ENCODE peak calls at places on chromosomes 1 and 21, in four cellular contexts. One of them, this sample, is unnamed.
A peak's percentile ranks its signal among the peaks of the same experiment; 100 is the strongest.

GRCh38 chr1:221148580-221148979 is 269.3 kb downstream of the HLX start:
- DNase-seq in Panc1: no peak
- DNase-seq in HCT116: no peak
- DNase-seq in HepG2: no peak
- DNase-seq in this sample: no peak

GRCh38 chr1:73359001-73359400 is 839.0 kb downstream of the LRRIQ3 start:
- DNase-seq in Panc1: no peak
- DNase-seq in HCT116: no peak
- DNase-seq in HepG2: no peak
- DNase-seq in this sample: no peak

GRCh38 chr1:47393141-47393540 is 22.9 kb upstream of the FOXE3 start:
- DNase-seq in HepG2: no peak
- DNase-seq in HCT116: no peak
- DNase-seq in Panc1: no peak
- DNase-seq in this sample: no peak

GRCh38 chr1:56844709-56845108 is 9.9 kb upstream of the C8A start:
- DNase-seq in HepG2: no peak
- DNase-seq in Panc1: no peak
- DNase-seq in HCT116: no peak
- DNase-seq in this sample: no peak

GRCh38 chr1:17259233-17259873 is 10.5 kb downstream of the PADI3 start:
- DNase-seq in Panc1: no peak
- DNase-seq in HCT116: no peak
- DNase-seq in HepG2: no peak
- DNase-seq in this sample: peak; percentile 32

GRCh38 chr1:22096463-22096862 is 44.0 kb downstream of the CDC42 start:
- DNase-seq in Panc1: no peak
- DNase-seq in HepG2: no peak
- DNase-seq in HCT116: no peak
- DNase-seq in this sample: no peak

GRCh38 chr1:40770296-40771070 is 13.1 kb upstream of the KCNQ4 start:
- DNase-seq in Panc1: no peak
- DNase-seq in HepG2: no peak
- DNase-seq in HCT116: no peak
- DNase-seq in this sample: no peak

GRCh38 chr1:59044535-59045121 is 252.3 kb upstream of the FGGY start:
- DNase-seq in Panc1: no peak
- DNase-seq in HepG2: peak; percentile 29
- DNase-seq in HCT116: no peak
- DNase-seq in this sample: no peak

GRCh38 chr1:226066415-226067077 is 4.0 kb downstream of the H3-3A start:
- DNase-seq in Panc1: no peak
- DNase-seq in HCT116: no peak
- DNase-seq in HepG2: no peak
- DNase-seq in this sample: no peak

GRCh38 chr1:238701024-238701423 is 685.3 kb upstream of the CHRM3 start:
- DNase-seq in Panc1: no peak
- DNase-seq in HCT116: no peak
- DNase-seq in HepG2: no peak
- DNase-seq in this sample: no peak

GRCh38 chr1:72635719-72636118 is 353.4 kb upstream of the NEGR1 start:
- DNase-seq in HepG2: no peak
- DNase-seq in HCT116: no peak
- DNase-seq in Panc1: no peak
- DNase-seq in this sample: no peak

GRCh38 chr1:47184090-47184735 is 5.6 kb downstream of the PDZK1IP1 start:
- DNase-seq in HCT116: no peak
- DNase-seq in HepG2: no peak
- DNase-seq in Panc1: no peak
- DNase-seq in this sample: peak; percentile 37

GRCh38 chr1:200438911-200439310 is 29.1 kb upstream of the ZNF281 start:
- DNase-seq in Panc1: no peak
- DNase-seq in HepG2: no peak
- DNase-seq in HCT116: no peak
- DNase-seq in this sample: no peak

GRCh38 chr1:165632491-165632890 is 1.5 kb downstream of the MGST3 start:
- DNase-seq in HCT116: no peak
- DNase-seq in HepG2: no peak
- DNase-seq in Panc1: no peak
- DNase-seq in this sample: no peak

GRCh38 chr1:40902634-40902897 is 40.4 kb upstream of the CITED4 start:
- DNase-seq in HepG2: no peak
- DNase-seq in HCT116: no peak
- DNase-seq in Panc1: no peak
- DNase-seq in this sample: no peak

DNA sequence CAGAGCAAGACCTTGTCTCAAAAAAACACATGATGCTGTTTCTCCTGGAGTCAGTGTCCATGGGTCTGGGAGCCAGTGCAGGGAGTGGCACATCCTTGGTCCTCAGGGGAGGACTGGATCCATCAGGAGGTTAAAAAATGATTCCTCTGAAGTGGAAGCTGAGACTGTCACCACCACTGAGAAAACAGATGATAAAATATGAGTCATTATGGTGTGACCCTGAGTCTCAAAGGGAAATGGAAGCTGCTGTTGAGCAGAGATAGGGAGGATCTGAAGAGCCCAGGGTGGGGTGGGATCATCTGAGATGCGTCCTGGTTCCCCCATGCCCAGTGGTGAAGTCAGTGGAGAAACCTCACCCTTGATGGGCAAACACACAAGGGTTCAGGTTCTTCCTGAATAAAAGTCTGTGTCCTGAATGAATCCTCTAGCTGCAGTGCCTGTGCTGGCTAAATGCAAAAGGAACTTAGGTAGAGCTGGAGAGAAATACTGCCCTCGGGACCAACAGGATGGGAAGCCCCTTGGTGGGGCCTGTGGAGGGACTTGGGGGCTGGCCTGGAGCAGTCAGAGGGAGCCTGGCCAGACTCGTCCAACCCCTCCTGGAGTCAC is 61.6 kb upstream of the TENT5B start:
- DNase-seq in Panc1: no peak
- DNase-seq in HepG2: no peak
- DNase-seq in HCT116: no peak
- DNase-seq in this sample: peak; percentile 93
- TF ChIP-seq SIN3A in Panc1: no peak
- TF ChIP-seq SIN3A in HepG2: no peak
- TF ChIP-seq SIN3A in HCT116: no peak
- TF ChIP-seq SIN3A in this sample: no peak

GRCh38 chr1:34786521-34787325 is 5.7 kb downstream of the GJB3 start:
- DNase-seq in HCT116: no peak
- DNase-seq in Panc1: peak; percentile 53
- DNase-seq in HepG2: peak; percentile 54
- DNase-seq in this sample: peak; percentile 81
- TF ChIP-seq SIN3A in HCT116: no peak
- TF ChIP-seq SIN3A in Panc1: no peak
- TF ChIP-seq SIN3A in HepG2: no peak
- TF ChIP-seq SIN3A in this sample: no peak

GRCh38 chr1:173917149-173917548 is at the start of gene SERPINC1:
- DNase-seq in Panc1: no peak
- DNase-seq in HepG2: peak; percentile 72
- DNase-seq in HCT116: no peak
- DNase-seq in this sample: no peak

GRCh38 chr1:173913111-173913510 is 4.0 kb downstream of the SERPINC1 start:
- DNase-seq in HepG2: no peak
- DNase-seq in HCT116: no peak
- DNase-seq in Panc1: no peak
- DNase-seq in this sample: no peak

GRCh38 chr1:173915596-173915995 is 1.5 kb downstream of the SERPINC1 start:
- DNase-seq in HepG2: no peak
- DNase-seq in Panc1: no peak
- DNase-seq in HCT116: no peak
- DNase-seq in this sample: no peak

GRCh38 chr1:173916667-173917066 is 460 bp downstream of the SERPINC1 start:
- DNase-seq in Panc1: no peak
- DNase-seq in HCT116: no peak
- DNase-seq in HepG2: no peak
- DNase-seq in this sample: no peak

DNA sequence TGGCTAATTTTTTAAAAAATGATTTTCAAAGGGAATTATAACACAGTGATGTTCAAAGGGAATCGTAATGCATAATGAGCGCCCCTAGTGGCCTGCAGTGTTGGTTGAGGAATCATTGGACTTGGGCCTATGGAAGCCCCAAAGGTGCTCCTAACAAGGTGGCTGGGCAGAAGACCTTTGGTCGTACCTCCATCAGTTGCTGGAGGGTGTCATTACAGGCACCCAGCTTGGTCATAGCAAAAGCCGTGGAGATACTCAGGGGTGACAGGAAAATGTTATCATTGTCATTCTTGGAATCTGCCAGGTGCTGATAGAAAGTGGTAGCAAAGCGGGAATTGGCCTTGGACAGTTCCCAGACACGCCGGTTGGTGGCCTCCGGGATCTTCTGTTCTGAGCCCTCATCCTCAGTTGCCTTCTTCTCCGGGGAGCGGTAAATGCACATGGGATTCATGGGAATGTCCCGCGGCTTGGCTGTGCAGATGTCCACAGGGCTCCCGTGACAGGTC is 2.7 kb downstream of the SERPINC1 start:
- DNase-seq in HCT116: peak; percentile 48
- DNase-seq in Panc1: peak; percentile 10
- DNase-seq in HepG2: peak; percentile 44
- DNase-seq in this sample: peak; percentile 74
- TF ChIP-seq SIN3A in HCT116: no peak
- TF ChIP-seq SIN3A in Panc1: no peak
- TF ChIP-seq SIN3A in HepG2: no peak
- TF ChIP-seq SIN3A in this sample: no peak

GRCh38 chr21:46091118-46091517 is 6.8 kb upstream of the COL6A2 start:
- DNase-seq in Panc1: no peak
- DNase-seq in HepG2: no peak
- DNase-seq in HCT116: no peak
- DNase-seq in this sample: no peak

GRCh38 chr21:46092811-46093667 is 4.9 kb upstream of the COL6A2 start:
- DNase-seq in HCT116: no peak
- DNase-seq in HepG2: no peak
- DNase-seq in Panc1: no peak
- DNase-seq in this sample: no peak

GRCh38 chr21:46093668-46094400 is 4.1 kb upstream of the COL6A2 start:
- DNase-seq in Panc1: no peak
- DNase-seq in HepG2: no peak
- DNase-seq in HCT116: no peak
- DNase-seq in this sample: no peak

GRCh38 chr21:46091631-46092025 is 6.3 kb upstream of the COL6A2 start:
- DNase-seq in HCT116: no peak
- DNase-seq in HepG2: no peak
- DNase-seq in Panc1: no peak
- DNase-seq in this sample: no peak

DNA sequence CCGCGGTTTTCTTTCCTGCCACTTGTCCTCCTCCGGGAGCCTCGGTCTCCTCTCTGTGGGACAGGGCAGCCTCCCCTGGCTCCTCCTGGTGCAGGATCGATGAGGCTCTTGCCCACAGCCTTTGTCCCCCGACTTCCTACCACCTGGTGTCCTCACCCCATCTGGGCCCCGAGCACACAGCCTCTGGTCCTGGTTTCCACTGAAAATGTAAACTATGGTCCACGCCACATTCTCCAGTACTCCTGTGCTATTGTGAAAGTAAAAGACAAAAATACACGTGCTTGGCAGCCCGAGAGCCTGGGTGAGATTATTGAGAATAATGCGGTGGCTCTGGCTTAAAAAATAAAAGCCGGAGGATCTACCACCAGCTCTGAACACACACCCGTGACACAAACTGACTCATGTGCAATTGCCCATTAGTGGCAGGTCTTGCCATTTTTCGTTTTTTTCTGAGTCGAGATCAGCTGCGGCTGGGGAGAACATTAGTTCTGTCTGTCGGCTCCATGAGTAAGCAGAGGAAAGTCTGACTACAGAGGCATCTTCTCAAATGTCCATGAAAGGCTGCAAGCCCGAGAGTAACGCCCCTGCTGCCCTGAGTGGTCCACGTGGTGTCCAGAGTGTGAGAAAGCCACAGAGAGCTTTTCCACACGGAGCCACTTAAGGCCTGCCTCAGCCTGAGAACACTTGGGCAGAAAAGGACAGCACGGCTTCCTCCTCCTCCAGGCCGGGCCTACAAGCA is 5.7 kb upstream of the COL6A2 start:
- DNase-seq in HepG2: no peak
- DNase-seq in HCT116: no peak
- DNase-seq in Panc1: no peak
- DNase-seq in this sample: no peak
- TF ChIP-seq SIN3A in HepG2: no peak
- TF ChIP-seq SIN3A in HCT116: no peak
- TF ChIP-seq SIN3A in Panc1: no peak
- TF ChIP-seq SIN3A in this sample: no peak

GRCh38 chr1:182120411-182121258 is 59.1 kb upstream of the ZNF648 start:
- DNase-seq in HCT116: no peak
- DNase-seq in Panc1: no peak
- DNase-seq in HepG2: peak; percentile 91
- DNase-seq in this sample: no peak
- TF ChIP-seq SIN3A in HCT116: no peak
- TF ChIP-seq SIN3A in Panc1: no peak
- TF ChIP-seq SIN3A in HepG2: no peak
- TF ChIP-seq SIN3A in this sample: no peak

This sample was measured in K562.